ENCODE peak calls at places on chromosomes 12 and 14, in seven cellular contexts. A is lower leg skin, J is AG09309, P is H1, M is AG04449, U is WTC11, O is Calu3. H is an unnamed sample.

GRCh38 chr12:112686373-112686772 is 105.2 kb upstream of the RPH3A start:
- DNase-seq in J (no peak), U (no peak), P (no peak), M (no peak), A (no peak), O (peak; percentile 21), H (no peak)

GRCh38 chr14:60867503-60868172 is 113.2 kb downstream of the TRMT5 start:
- DNase-seq in J (no peak), P (no peak), O (no peak), A (no peak), U (no peak), M (no peak), H (no peak)

GRCh38 chr12:48157889-48158370 is 615 bp upstream of the ASB8 start:
- DNase-seq in J (no peak), O (no peak), U (no peak), P (no peak), A (no peak), M (no peak), H (no peak)

GRCh38 chr14:50573862-50574261 is 13.9 kb downstream of the ATL1 start:
- DNase-seq in P (no peak), M (no peak), J (no peak), A (no peak), O (no peak), U (no peak), H (no peak)

GRCh38 chr12:130956456-130957303 is 3.0 kb downstream of the ADGRD1 start:
- DNase-seq in O (no peak), U (no peak), A (no peak), J (no peak), P (no peak), M (no peak), H (no peak)

GRCh38 chr14:95330591-95331370 is 11.1 kb upstream of the CLMN start:
- DNase-seq in J (no peak), P (no peak), M (no peak), U (no peak), A (no peak), O (no peak), H (no peak)

GRCh38 chr12:27279836-27280235 is 35.8 kb downstream of the STK38L start:
- DNase-seq in A (no peak), J (no peak), O (no peak), U (no peak), P (no peak), M (no peak), H (no peak)

GRCh38 chr12:96225003-96225855 is 31.1 kb downstream of the ELK3 start:
- DNase-seq in J (no peak), M (no peak), U (no peak), A (peak; percentile 79), P (no peak), O (no peak), H (no peak)

GRCh38 chr12:124642105-124642504 is 74.7 kb upstream of the NCOR2 start:
- DNase-seq in M (no peak), A (no peak), O (no peak), U (no peak), P (no peak), J (no peak), H (no peak)

GRCh38 chr12:106093246-106093645 is 45.5 kb downstream of the NUAK1 start:
- DNase-seq in O (no peak), U (no peak), J (no peak), M (no peak), A (no peak), P (no peak), H (no peak)

GRCh38 chr14:71049435-71050147 is 142.3 kb downstream of the PCNX1 start:
- DNase-seq in P (no peak), A (no peak), J (no peak), O (no peak), M (no peak), U (no peak), H (no peak)

GRCh38 chr12:101361455-101361854 is 46.1 kb downstream of the ARL1 start:
- DNase-seq in A (no peak), J (no peak), U (no peak), O (no peak), P (no peak), M (no peak), H (no peak)

GRCh38 chr14:31265701-31266398 is 58.3 kb upstream of the HECTD1 start:
- DNase-seq in J (no peak), P (no peak), A (no peak), M (no peak), U (no peak), O (peak; percentile 19), H (no peak)

GRCh38 chr12:50615534-50616296 is 110.9 kb downstream of the DIP2B start:
- DNase-seq in M (no peak), J (no peak), P (no peak), A (no peak), U (no peak), O (no peak), H (no peak)

GRCh38 chr12:19616781-19617180 is 177.5 kb downstream of the AEBP2 start:
- DNase-seq in O (no peak), A (no peak), U (no peak), M (no peak), P (no peak), J (no peak), H (no peak)

GRCh38 chr12:30807695-30808034 is 52.9 kb upstream of the CAPRIN2 start:
- DNase-seq in P (no peak), U (no peak), M (no peak), A (no peak), O (no peak), J (no peak), H (no peak)
- TF ChIP-seq CTCF in P (no peak), U (no peak), M (no peak), A (no peak), O (no peak), J (no peak), H (no peak)

GRCh38 chr14:52077261-52077984 is 8.6 kb upstream of the NID2 start:
- DNase-seq in M (no peak), P (no peak), U (no peak), O (no peak), J (no peak), A (no peak), H (no peak)
- TF ChIP-seq CTCF in M (no peak), P (no peak), U (no peak), O (no peak), J (no peak), A (no peak), H (no peak)

DNA sequence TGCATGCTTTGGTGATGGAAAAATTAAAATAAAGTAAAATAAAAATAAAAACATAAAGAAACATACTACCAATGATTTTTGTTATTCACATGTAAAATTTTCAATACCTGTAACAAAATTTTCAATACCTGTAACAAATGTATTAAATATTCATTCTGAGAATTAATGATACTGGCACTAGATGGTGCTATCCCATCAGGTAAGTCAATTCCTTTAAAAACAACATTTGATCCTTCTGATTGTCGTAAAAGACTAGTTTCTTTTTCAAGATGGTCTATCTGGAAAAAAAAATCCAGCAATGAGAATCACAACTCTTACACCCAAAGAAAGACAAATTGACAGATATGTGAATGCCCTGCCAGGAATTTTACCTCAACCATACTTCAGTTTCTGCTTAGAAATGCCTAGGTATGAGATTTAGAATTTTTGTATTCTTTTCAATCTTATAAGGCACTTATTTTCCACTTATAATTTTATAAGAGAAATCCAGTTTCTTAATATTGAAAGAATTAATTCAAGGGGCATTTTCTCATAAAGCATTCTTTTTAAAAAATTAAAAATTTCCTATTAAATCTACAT is 30.7 kb downstream of the CEP290 start:
- DNase-seq in M (no peak), A (no peak), J (peak; percentile 21), U (no peak), P (no peak), O (no peak), H (no peak)
- TF ChIP-seq CTCF in M (no peak), A (no peak), J (peak; percentile 39), U (no peak), P (peak; percentile 22), O (no peak), H (peak; percentile 19)

GRCh38 chr14:75002392-75003249 is at the start of gene EIF2B2:
- DNase-seq in A (peak; percentile 100), P (peak; percentile 98), O (peak; percentile 98), J (peak; percentile 72), M (peak; percentile 61), U (peak; percentile 100), H (peak; percentile 90)

GRCh38 chr14:75001899-75002298 is 822 bp upstream of the EIF2B2 start:
- DNase-seq in O (no peak), J (no peak), U (no peak), P (no peak), A (no peak), M (no peak), H (no peak)

GRCh38 chr14:75001261-75001660 is 1.5 kb upstream of the EIF2B2 start:
- DNase-seq in M (no peak), U (no peak), P (no peak), A (no peak), O (no peak), J (no peak), H (no peak)

GRCh38 chr14:75005357-75005756 is 2.6 kb downstream of the EIF2B2 start:
- DNase-seq in P (no peak), A (no peak), J (no peak), O (no peak), U (no peak), M (no peak), H (no peak)

DNA sequence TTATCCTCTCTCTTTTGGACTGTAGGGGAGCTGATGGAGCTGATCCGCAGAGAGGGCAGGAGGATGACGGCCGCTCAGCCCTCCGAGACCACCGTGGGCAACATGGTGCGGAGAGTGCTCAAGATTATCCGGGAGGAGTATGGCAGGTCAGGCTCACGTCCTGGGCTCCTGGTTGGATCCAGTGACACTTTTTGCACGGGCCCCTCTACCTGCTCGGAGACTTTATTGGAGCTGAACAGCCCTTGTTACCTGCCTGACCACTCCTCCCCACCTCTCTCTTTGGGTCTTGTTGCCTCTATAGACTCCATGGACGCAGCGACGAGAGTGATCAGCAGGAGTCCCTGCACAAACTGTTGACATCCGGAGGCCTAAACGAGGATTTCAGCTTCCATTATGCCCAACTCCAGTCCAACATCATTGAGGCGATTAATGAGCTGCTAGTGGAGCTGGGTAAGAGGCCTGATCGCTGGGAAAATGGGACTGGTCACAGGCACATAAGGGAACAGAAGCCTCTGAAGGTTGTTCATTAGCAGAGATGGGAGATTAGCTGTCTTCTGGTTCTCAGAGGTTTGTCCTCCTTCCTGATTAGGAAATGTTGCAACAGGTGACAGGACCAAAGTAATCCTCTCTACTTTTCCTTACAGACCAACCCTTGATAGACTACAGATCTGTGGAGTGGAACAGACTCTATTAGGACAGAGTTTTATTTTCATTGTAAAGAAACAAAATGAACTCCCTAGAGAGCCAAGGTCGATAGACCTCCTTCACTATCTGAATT is 718 bp downstream of the EIF2B2 start:
- DNase-seq in J (no peak), A (no peak), P (no peak), U (no peak), M (no peak), O (no peak), H (peak; percentile 7)
- TF ChIP-seq CTCF in J (no peak), A (no peak), P (no peak), U (no peak), M (no peak), O (no peak), H (no peak)